ENCODE peak calls at places on chromosomes 5 and 9, in six cellular contexts. C is HepG2, Z is endothelial cell of umbilical vein, Q is mammary epithelial cell, V is PC-9, E is GM23248. T is an unnamed sample.

GRCh38 chr5:140372971-140373487 is 13.0 kb downstream of the SLC4A9 start:
- DNase-seq in Q (peak; percentile 56), E (peak; percentile 78), C (peak; percentile 65), V (peak; percentile 58), Z (peak; percentile 88), T (peak; percentile 53)

GRCh38 chr9:136342191-136343120 is 15.1 kb downstream of the GPSM1 start:
- DNase-seq in E (peak; percentile 64), Q (peak; percentile 39), V (peak; percentile 92), C (no peak), Z (peak; percentile 93), T (peak; percentile 48)

GRCh38 chr5:159605585-159605984 is 275.3 kb upstream of the IL12B start:
- DNase-seq in Q (no peak), V (no peak), C (no peak), E (no peak), Z (no peak), T (peak; percentile 89)

GRCh38 chr9:101119206-101119819 is 90.8 kb downstream of the PLPPR1 start:
- DNase-seq in C (peak; percentile 57), Z (peak; percentile 64), V (peak; percentile 40), Q (peak; percentile 41), E (peak; percentile 62), T (no peak)

GRCh38 chr5:4058899-4059298 is 463.3 kb downstream of the IRX1 start:
- DNase-seq in Q (peak; percentile 63), V (no peak), E (peak; percentile 27), C (no peak), Z (no peak), T (peak; percentile 60)

GRCh38 chr9:37618817-37619216 is 26.4 kb upstream of the TOMM5 start:
- DNase-seq in C (no peak), Z (no peak), E (peak; percentile 82), Q (peak; percentile 47), V (no peak), T (peak; percentile 58)

GRCh38 chr5:132754947-132755346 is 7.7 kb downstream of the CCNI2 start:
- DNase-seq in E (peak; percentile 32), C (peak; percentile 49), V (no peak), Z (peak; percentile 42), Q (no peak), T (no peak)

GRCh38 chr9:135134253-135135028 is 47.0 kb downstream of the OLFM1 start:
- DNase-seq in C (no peak), Q (no peak), E (no peak), Z (no peak), V (no peak), T (no peak)

GRCh38 chr5:9454012-9454481 is 91.8 kb downstream of the SEMA5A start:
- DNase-seq in C (no peak), V (no peak), E (peak; percentile 74), Z (no peak), Q (no peak), T (peak; percentile 32)

GRCh38 chr9:83956288-83957028 is 23.6 kb downstream of the HNRNPK start:
- DNase-seq in E (peak; percentile 88), Q (no peak), V (peak; percentile 78), Z (no peak), C (peak; percentile 85), T (peak; percentile 38)

GRCh38 chr5:57504357-57504756 is 21.7 kb upstream of the ACTBL2 start:
- DNase-seq in V (no peak), C (no peak), E (no peak), Q (peak; percentile 58), Z (peak; percentile 35), T (peak; percentile 37)

GRCh38 chr9:93300585-93301081 is 116.7 kb downstream of the WNK2 start:
- DNase-seq in Q (no peak), Z (no peak), C (no peak), E (no peak), V (no peak), T (no peak)

GRCh38 chr5:36573441-36573840 is 33.0 kb upstream of the SLC1A3 start:
- DNase-seq in Z (peak; percentile 51), V (no peak), Q (peak; percentile 88), C (no peak), E (peak; percentile 73), T (peak; percentile 93)

GRCh38 chr5:77631166-77631582 is 7.3 kb downstream of the OTP start:
- DNase-seq in E (no peak), Z (no peak), C (no peak), V (no peak), Q (no peak), T (no peak)

GRCh38 chr5:90844931-90845330 is 286.3 kb downstream of the ADGRV1 start:
- DNase-seq in Z (no peak), E (no peak), C (no peak), Q (no peak), V (no peak), T (no peak)

GRCh38 chr5:137287564-137287963 is 211.6 kb downstream of the SPOCK1 start:
- DNase-seq in Q (no peak), C (no peak), E (no peak), V (no peak), Z (no peak), T (no peak)

GRCh38 chr9:111362526-111362925 is 32.5 kb upstream of the OR2K2 start:
- DNase-seq in Z (no peak), E (peak; percentile 34), C (no peak), Q (no peak), V (no peak), T (no peak)

GRCh38 chr9:136537411-136537810 is 8.4 kb downstream of the NOTCH1 start:
- DNase-seq in Q (no peak), C (no peak), Z (no peak), E (no peak), V (no peak), T (no peak)

GRCh38 chr5:154575869-154576806 is 98.1 kb upstream of the HAND1 start:
- DNase-seq in Z (no peak), E (no peak), V (no peak), C (peak; percentile 4), Q (no peak), T (no peak)

GRCh38 chr5:171957591-171958251 is 48.7 kb downstream of the FBXW11 start:
- DNase-seq in V (no peak), E (no peak), Z (no peak), Q (no peak), C (peak; percentile 35), T (no peak)

DNA sequence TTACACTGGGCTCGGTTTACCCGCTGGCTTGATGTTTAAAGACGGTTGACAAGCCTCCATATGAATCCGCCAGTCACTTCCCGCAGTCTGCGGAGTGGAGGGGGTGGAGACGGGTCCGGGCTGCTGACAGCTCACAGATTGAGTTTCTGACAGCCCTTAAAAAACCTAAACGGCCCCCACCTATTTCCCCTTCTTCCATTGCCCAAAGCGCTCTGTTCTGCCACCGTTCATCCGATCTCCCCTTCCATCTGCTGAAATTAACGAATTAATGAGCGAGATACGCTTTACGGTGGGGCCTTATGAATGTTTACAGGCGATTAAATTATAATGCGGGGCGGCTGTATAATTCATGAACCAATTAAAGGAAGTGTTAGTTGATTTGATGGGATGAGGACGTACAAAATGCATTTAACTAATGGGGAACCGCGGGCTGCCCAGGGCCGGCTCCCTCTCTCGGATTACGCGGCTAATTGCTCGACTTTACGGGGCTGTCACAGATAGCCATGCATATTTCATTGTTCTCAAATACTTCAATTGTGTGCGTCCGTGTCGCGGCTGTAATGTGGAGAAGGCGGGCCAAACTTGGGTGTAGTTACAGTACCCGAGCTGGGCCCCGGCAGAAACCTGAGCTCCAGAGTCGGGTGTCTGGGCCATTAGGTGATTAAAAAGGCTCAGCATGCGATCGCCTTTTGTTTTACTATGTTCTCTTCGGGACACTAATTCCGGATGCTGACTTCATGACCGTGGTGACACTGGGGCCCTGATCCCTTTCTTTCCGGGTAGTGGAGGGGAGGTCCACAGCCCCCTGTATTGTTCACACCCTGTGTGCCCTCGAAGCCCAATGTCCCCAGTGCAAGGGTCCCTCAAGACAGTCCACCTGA is 74.9 kb downstream of the GTF3C4 start:
- DNase-seq in Q (no peak), Z (peak; percentile 13), V (no peak), E (peak; percentile 25), C (no peak), T (no peak)
- TF ChIP-seq EZH2 in Q (no peak), Z (peak; percentile 79), V (no peak), E (peak; percentile 60), C (no peak), T (no peak)

GRCh38 chr5:178291969-178292825 is 59.6 kb upstream of the PHYKPL start:
- DNase-seq in Z (no peak), V (no peak), C (no peak), Q (no peak), E (no peak), T (no peak)

GRCh38 chr5:178291161-178291561 is 58.6 kb upstream of the PHYKPL start:
- DNase-seq in Q (no peak), E (no peak), Z (no peak), V (no peak), C (no peak), T (no peak)

GRCh38 chr5:178289438-178289837 is 56.8 kb upstream of the PHYKPL start:
- DNase-seq in Q (no peak), Z (no peak), E (no peak), C (no peak), V (no peak), T (no peak)

GRCh38 chr5:178288373-178289368 is 56.1 kb upstream of the PHYKPL start:
- DNase-seq in C (no peak), E (peak; percentile 21), Q (peak; percentile 61), Z (no peak), V (no peak), T (no peak)

DNA sequence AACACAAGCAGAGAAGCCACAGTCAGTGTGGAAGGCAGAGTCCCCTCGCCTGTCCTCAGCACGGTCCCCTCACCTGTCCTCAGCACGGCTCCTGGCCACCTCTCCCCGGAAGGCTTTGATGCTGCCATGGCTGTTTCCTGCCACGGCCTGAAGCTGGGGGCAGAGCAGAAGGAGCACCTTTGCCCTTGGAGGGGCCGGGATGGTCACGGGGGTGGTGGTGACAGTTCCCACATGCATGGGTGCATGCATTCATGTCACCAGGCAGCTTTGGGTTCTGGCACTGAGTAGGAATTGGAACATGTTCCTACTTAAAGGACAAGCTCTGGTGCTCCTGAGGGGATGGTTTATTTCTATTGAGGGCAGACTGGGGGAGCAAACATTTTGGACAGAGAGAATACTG is 57.8 kb upstream of the PHYKPL start:
- DNase-seq in V (no peak), E (no peak), C (no peak), Z (no peak), Q (no peak), T (no peak)
- TF ChIP-seq EZH2 in V (no peak), E (no peak), C (no peak), Z (no peak), Q (no peak), T (no peak)

GRCh38 chr9:132187006-132187760 is 25.3 kb downstream of the NTNG2 start:
- DNase-seq in C (no peak), E (no peak), V (no peak), Z (no peak), Q (no peak), T (no peak)
- TF ChIP-seq EZH2 in C (no peak), E (no peak), V (no peak), Z (peak; percentile 40), Q (no peak), T (no peak)

DNA sequence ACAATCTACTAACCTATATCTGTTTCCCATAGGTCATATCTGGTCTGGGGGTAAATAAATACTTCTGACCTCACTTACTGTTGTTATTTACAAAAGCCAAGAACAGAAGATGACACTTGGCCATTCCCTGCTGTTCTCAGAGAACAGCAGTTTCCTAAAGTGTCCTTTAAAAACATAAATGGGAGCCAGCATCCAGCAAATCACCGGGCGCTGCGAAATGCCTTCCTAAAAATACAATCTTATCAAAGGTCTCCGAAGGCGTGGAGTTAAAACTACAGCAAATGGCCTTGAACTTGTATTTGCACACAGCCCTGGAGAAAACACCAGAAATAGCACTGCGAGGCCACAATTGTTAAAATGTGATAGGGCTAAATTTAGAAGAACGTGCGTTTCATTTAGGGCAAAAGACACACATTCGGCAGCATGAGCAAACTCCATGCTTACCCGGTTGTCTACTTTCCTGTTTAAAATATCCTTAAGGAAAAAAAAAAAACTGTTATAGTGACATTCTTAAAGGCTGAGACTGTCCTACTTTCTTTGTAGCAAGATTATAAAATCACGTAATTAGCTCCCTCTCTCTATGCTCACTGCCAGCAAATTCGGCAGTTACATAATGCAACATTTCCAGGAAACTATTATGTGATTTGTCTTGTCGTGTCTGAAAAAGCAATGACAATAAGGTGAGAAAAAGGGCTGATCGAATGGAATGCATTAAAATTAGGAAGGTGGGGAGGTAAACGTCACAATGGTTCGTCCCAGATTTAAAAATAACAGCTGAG is 1.5 kb downstream of the NFIL3 start:
- DNase-seq in Z (peak; percentile 46), Q (peak; percentile 47), C (peak; percentile 40), V (no peak), E (peak; percentile 75), T (peak; percentile 69)
- TF ChIP-seq EZH2 in Z (no peak), Q (no peak), C (no peak), V (no peak), E (no peak), T (no peak)

T was measured in astrocyte.